ENCODE peak calls at places on chromosomes 11 and 22, in eight cellular contexts. X is non-pigmented ciliary epithelial cell; H is cardiac fibroblast; G is posterior cingulate gyrus; S is activated CD8-positive, alpha-beta memory T cell treated with anti-CD3 and anti-CD28 coated beads for 48 hours; Q is fibroblast of the aortic adventitia; L is stimulated activated naive CD4-positive, alpha-beta T cell; N is suprapubic skin. O is an unnamed sample.

GRCh38 chr11:9802291-9802861 is 138.5 kb downstream of the SWAP70 start:
- DNase-seq in N (no peak), X (no peak), S (no peak), H (peak; percentile 70), Q (peak; percentile 93), L (no peak), G (no peak), O (no peak)

GRCh38 chr11:119774180-119774763 is 45.3 kb upstream of the NECTIN1 start:
- DNase-seq in Q (peak; percentile 46), N (no peak), S (no peak), H (peak; percentile 32), X (no peak), G (no peak), L (no peak), O (no peak)

GRCh38 chr11:93198221-93198650 is 445 bp upstream of the SLC36A4 start:
- DNase-seq in H (no peak), G (no peak), L (no peak), Q (peak; percentile 46), X (no peak), N (no peak), S (no peak), O (no peak)

GRCh38 chr11:81237139-81237538 is 1496.5 kb downstream of the FAM181B start:
- DNase-seq in N (no peak), Q (peak; percentile 9), G (no peak), X (peak; percentile 20), L (no peak), H (peak; percentile 36), S (no peak), O (no peak)

GRCh38 chr11:62238151-62238550 is 3.9 kb upstream of the SCGB1D2 start:
- DNase-seq in X (no peak), N (no peak), Q (no peak), G (no peak), H (no peak), L (no peak), S (no peak), O (no peak)

GRCh38 chr11:82718307-82718706 is 15.4 kb downstream of the FAM181B start:
- DNase-seq in N (no peak), S (no peak), G (peak; percentile 47), X (no peak), Q (peak; percentile 66), L (peak; percentile 30), H (peak; percentile 69), O (no peak)

GRCh38 chr11:76830639-76831312 is 29.9 kb upstream of the ACER3 start:
- DNase-seq in L (no peak), Q (peak; percentile 94), X (peak; percentile 56), S (no peak), N (no peak), G (no peak), H (peak; percentile 77), O (no peak)

GRCh38 chr22:19629331-19629719 is 85.0 kb upstream of the SEPTIN5 start:
- DNase-seq in H (no peak), X (no peak), L (no peak), S (no peak), G (no peak), Q (no peak), N (peak; percentile 51), O (no peak)

GRCh38 chr11:71206186-71206585 is 46.2 kb downstream of the SHANK2 start:
- DNase-seq in N (no peak), X (no peak), S (no peak), Q (peak; percentile 20), L (no peak), H (peak; percentile 46), G (no peak), O (no peak)

GRCh38 chr22:44279059-44279340 is 33.8 kb downstream of the SHISAL1 start:
- DNase-seq in G (no peak), L (no peak), N (no peak), H (no peak), X (no peak), Q (no peak), S (no peak), O (no peak)

GRCh38 chr22:40265783-40266182 is 80.5 kb upstream of the ADSL start:
- DNase-seq in L (no peak), S (no peak), N (no peak), H (no peak), G (no peak), Q (no peak), X (no peak), O (no peak)

GRCh38 chr11:2700415-2701211 is 819 bp upstream of the KCNQ1OT1 start:
- DNase-seq in S (no peak), H (peak; percentile 25), Q (peak; percentile 12), X (no peak), N (peak; percentile 75), L (no peak), G (peak; percentile 34), O (peak; percentile 28)

GRCh38 chr11:116697639-116698038 is 75.1 kb downstream of the BUD13 start:
- DNase-seq in H (no peak), S (no peak), Q (no peak), L (no peak), G (no peak), N (peak; percentile 28), X (no peak), O (no peak)

GRCh38 chr11:19980957-19981669 is 179.2 kb downstream of the DBX1 start:
- DNase-seq in X (peak; percentile 43), N (no peak), S (no peak), L (no peak), G (no peak), Q (peak; percentile 73), H (peak; percentile 83), O (no peak)

GRCh38 chr22:32649515-32650200 is 151.8 kb upstream of the TIMP3 start:
- DNase-seq in N (peak; percentile 89), X (no peak), Q (peak; percentile 29), S (no peak), H (no peak), L (no peak), G (no peak), O (no peak)